ENCODE peak calls at places on chromosomes 1 and 21, in six cellular contexts. W is K562, R is HepG2, K is GM12878, P is H1, S is HCT116. Y is an unnamed sample.

GRCh38 chr1:192627901-192628300 is 8.0 kb upstream of the RGS13 start:
- DNase-seq in W (no peak), R (no peak), K (no peak), P (no peak), S (no peak), Y (no peak)

GRCh38 chr1:66613187-66613586 is 79.2 kb downstream of the SGIP1 start:
- DNase-seq in W (no peak), R (no peak), K (no peak), P (no peak), S (no peak), Y (no peak)

GRCh38 chr1:15489052-15489736 is 13.3 kb downstream of the CELA2B start:
- DNase-seq in W (no peak), R (no peak), K (no peak), P (no peak), S (no peak), Y (no peak)

GRCh38 chr1:41919764-41920397 is 1.2 kb upstream of the HIVEP3 start:
- DNase-seq in W (peak), R (no peak), K (peak), P (peak), S (no peak), Y (no peak)

GRCh38 chr1:15691434-15692032 is 7.4 kb downstream of the PLEKHM2 start:
- DNase-seq in W (no peak), R (no peak), K (no peak), P (no peak), S (no peak), Y (no peak)

GRCh38 chr1:200903793-200904192 is 9.1 kb downstream of the INAVA start:
- DNase-seq in W (no peak), R (no peak), K (no peak), P (no peak), S (no peak), Y (no peak)

GRCh38 chr1:40806240-40806639 is 22.7 kb downstream of the KCNQ4 start:
- DNase-seq in W (no peak), R (no peak), K (no peak), P (no peak), S (no peak), Y (no peak)

GRCh38 chr1:174953657-174954435 is 45.9 kb upstream of the CACYBP start:
- DNase-seq in W (no peak), R (peak), K (no peak), P (no peak), S (no peak), Y (no peak)

GRCh38 chr21:35484032-35484431 is 434.9 kb upstream of the RUNX1 start:
- DNase-seq in W (peak), R (no peak), K (no peak), P (no peak), S (no peak), Y (no peak)

GRCh38 chr1:183780159-183780558 is 24.8 kb upstream of the RGL1 start:
- DNase-seq in W (no peak), R (peak), K (no peak), P (no peak), S (no peak), Y (no peak)

GRCh38 chr1:29569971-29570634 is 333.8 kb downstream of the PTPRU start:
- DNase-seq in W (peak), R (peak), K (no peak), P (no peak), S (peak), Y (peak)

GRCh38 chr1:16204634-16205332 is 7.7 kb downstream of the ARHGEF19 start:
- DNase-seq in W (peak), R (peak), K (no peak), P (peak), S (no peak), Y (no peak)

GRCh38 chr1:100323428-100324106 is 28.7 kb upstream of the CDC14A start:
- DNase-seq in W (peak), R (no peak), K (no peak), P (no peak), S (no peak), Y (no peak)

GRCh38 chr1:113984710-113985109 is 5.4 kb downstream of the OLFML3 start:
- DNase-seq in W (no peak), R (no peak), K (no peak), P (no peak), S (no peak), Y (no peak)

GRCh38 chr1:82567308-82567707 is 766.6 kb downstream of the ADGRL2 start:
- DNase-seq in W (no peak), R (no peak), K (no peak), P (no peak), S (no peak), Y (no peak)

GRCh38 chr1:208007938-208008342 is 97.0 kb upstream of the CD34 start:
- DNase-seq in W (no peak), R (no peak), K (no peak), P (no peak), S (no peak), Y (no peak)

GRCh38 chr1:202135221-202135721 is 9.3 kb downstream of the ARL8A start:
- DNase-seq in W (peak), R (peak), K (no peak), P (peak), S (peak), Y (peak)

GRCh38 chr1:103162360-103162759 is 54.0 kb upstream of the COL11A1 start:
- DNase-seq in W (no peak), R (no peak), K (no peak), P (no peak), S (no peak), Y (no peak)

GRCh38 chr1:101996830-101997485 is at the start of gene OLFM3:
- DNase-seq in W (no peak), R (peak), K (no peak), P (peak), S (no peak), Y (no peak)

GRCh38 chr1:155967410-155968400 is 10.6 kb downstream of the ARHGEF2 start:
- DNase-seq in W (no peak), R (peak), K (no peak), P (no peak), S (no peak), Y (no peak)

GRCh38 chr1:214022810-214023425 is 35.1 kb downstream of the PROX1 start:
- DNase-seq in W (no peak), R (no peak), K (no peak), P (no peak), S (no peak), Y (no peak)
- TF ChIP-seq SIN3A in W (no peak), R (no peak), K (no peak), P (no peak), S (no peak), Y (no peak)

GRCh38 chr1:47769983-47770382 is 227.2 kb downstream of the TRABD2B start:
- DNase-seq in W (no peak), R (no peak), K (no peak), P (no peak), S (no peak), Y (no peak)

GRCh38 chr1:47769279-47769678 is 227.9 kb downstream of the TRABD2B start:
- DNase-seq in W (no peak), R (no peak), K (no peak), P (no peak), S (no peak), Y (no peak)

GRCh38 chr1:47765742-47766485 is 231.3 kb downstream of the TRABD2B start:
- DNase-seq in W (no peak), R (no peak), K (no peak), P (no peak), S (no peak), Y (no peak)

GRCh38 chr1:47766832-47767740 is 230.1 kb downstream of the TRABD2B start:
- DNase-seq in W (no peak), R (peak), K (no peak), P (no peak), S (no peak), Y (no peak)

DNA sequence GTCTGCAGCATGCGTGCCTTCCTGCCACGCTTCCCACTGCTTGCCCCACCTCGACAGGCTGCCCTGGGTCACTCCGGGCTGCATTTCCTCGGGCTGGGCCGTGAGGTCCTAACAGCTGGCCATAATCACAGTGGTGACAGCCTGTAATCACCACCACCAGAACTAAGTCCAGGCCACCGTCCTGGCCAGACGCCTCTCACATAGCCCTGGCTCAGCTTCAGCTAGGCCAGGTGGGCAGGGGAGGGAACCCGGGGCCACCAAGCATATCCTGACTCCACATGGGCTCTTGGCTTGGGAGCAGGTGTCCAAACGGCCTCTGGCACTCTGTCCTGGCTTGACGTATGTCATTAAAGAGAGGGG is 229.5 kb downstream of the TRABD2B start:
- DNase-seq in W (no peak), R (no peak), K (no peak), P (no peak), S (no peak), Y (no peak)
- TF ChIP-seq SIN3A in W (no peak), R (no peak), K (no peak), P (no peak), S (no peak), Y (no peak)

GRCh38 chr1:109272021-109272799 is 10.7 kb downstream of the PSRC1 start:
- DNase-seq in W (no peak), R (no peak), K (no peak), P (no peak), S (no peak), Y (no peak)
- TF ChIP-seq SIN3A in W (no peak), R (no peak), K (no peak), P (no peak), S (no peak), Y (no peak)

GRCh38 chr1:220278991-220279390 is 6.7 kb upstream of the RAB3GAP2 start:
- DNase-seq in W (no peak), R (no peak), K (no peak), P (no peak), S (no peak), Y (no peak)
- TF ChIP-seq SIN3A in W (no peak), R (no peak), K (no peak), P (no peak), S (no peak), Y (no peak)

GRCh38 chr1:22870201-22870871 is 102.3 kb downstream of the LACTBL1 start:
- DNase-seq in W (no peak), R (no peak), K (no peak), P (no peak), S (no peak), Y (no peak)
- TF ChIP-seq SIN3A in W (no peak), R (no peak), K (no peak), P (no peak), S (no peak), Y (no peak)

Y was measured in Panc1.